ENCODE peak calls at places on chromosomes 3 and 15, in four cellular contexts. N is effector memory CD8-positive, alpha-beta T cell; Z is GM12878; R is frontal cortex. X is an unnamed sample.
A peak's percentile ranks its signal among the peaks of the same experiment; 100 is the strongest.

GRCh38 chr3:190224466-190225185 is 97.6 kb downstream of the CLDN1 start:
- DNase-seq in N (no peak), Z (no peak), R (no peak), X (no peak)

GRCh38 chr3:34783881-34784280 is 855.4 kb upstream of the ARPP21 start:
- DNase-seq in N (no peak), Z (no peak), R (no peak), X (no peak)

GRCh38 chr3:32238027-32238815 is at the start of gene CMTM8:
- DNase-seq in N (peak; percentile 16), Z (no peak), R (peak; percentile 47), X (no peak)

GRCh38 chr3:110974902-110975301 is 96.7 kb upstream of the NECTIN3 start:
- DNase-seq in N (no peak), Z (no peak), R (no peak), X (no peak)

GRCh38 chr3:115832265-115832664 is 209.0 kb downstream of the GAP43 start:
- DNase-seq in N (no peak), Z (no peak), R (no peak), X (no peak)

GRCh38 chr15:37907136-37907535 is 27.3 kb upstream of the TMCO5A start:
- DNase-seq in N (no peak), Z (no peak), R (no peak), X (no peak)

GRCh38 chr3:76986876-76987513 is 52.9 kb upstream of the ROBO2 start:
- DNase-seq in N (no peak), Z (no peak), R (no peak), X (no peak)

GRCh38 chr3:23762214-23763039 is 43.3 kb upstream of the UBE2E1 start:
- DNase-seq in N (no peak), Z (peak; percentile 85), R (no peak), X (peak; percentile 80)

GRCh38 chr3:94671078-94671477 is 608.2 kb downstream of the NSUN3 start:
- DNase-seq in N (no peak), Z (no peak), R (no peak), X (no peak)

GRCh38 chr15:45184562-45185041 is 3.2 kb downstream of the SHF start:
- DNase-seq in N (no peak), Z (no peak), R (no peak), X (no peak)

GRCh38 chr3:48215466-48215865 is 7.8 kb upstream of the CAMP start:
- DNase-seq in N (no peak), Z (no peak), R (no peak), X (no peak)

GRCh38 chr3:78048698-78049097 is 1008.8 kb downstream of the ROBO2 start:
- DNase-seq in N (no peak), Z (peak; percentile 5), R (no peak), X (no peak)

GRCh38 chr3:174208161-174208560 is 651.0 kb upstream of the NAALADL2 start:
- DNase-seq in N (no peak), Z (no peak), R (no peak), X (no peak)

GRCh38 chr3:188905991-188906635 is 265.7 kb upstream of the TPRG1 start:
- DNase-seq in N (no peak), Z (no peak), R (peak; percentile 8), X (no peak)

GRCh38 chr3:161977063-161977462 is 480.5 kb downstream of the OTOL1 start:
- DNase-seq in N (no peak), Z (no peak), R (no peak), X (no peak)

GRCh38 chr15:79644091-79644490 is 212.0 kb downstream of the MINAR1 start:
- DNase-seq in N (no peak), Z (no peak), R (no peak), X (no peak)

GRCh38 chr15:76553564-76553963 is 217.0 kb downstream of the ISL2 start:
- DNase-seq in N (no peak), Z (no peak), R (no peak), X (no peak)

GRCh38 chr3:52167240-52167639 is 13.0 kb upstream of the POC1A start:
- DNase-seq in N (no peak), Z (no peak), R (no peak), X (no peak)

GRCh38 chr15:46365612-46366011 is 730.8 kb downstream of the SQOR start:
- DNase-seq in N (no peak), Z (no peak), R (no peak), X (no peak)

GRCh38 chr3:64444619-64445317 is 219.5 kb upstream of the PRICKLE2 start:
- DNase-seq in N (no peak), Z (no peak), R (no peak), X (no peak)

GRCh38 chr15:43939070-43939469 is 112.3 kb downstream of the WDR76 start:
- DNase-seq in N (no peak), Z (no peak), R (no peak), X (no peak)

GRCh38 chr15:45583731-45584639 is 3.2 kb upstream of the BLOC1S6 start:
- DNase-seq in N (no peak), Z (no peak), R (no peak), X (no peak)

GRCh38 chr3:167813169-167814123 is 77.9 kb downstream of the SERPINI1 start:
- DNase-seq in N (no peak), Z (no peak), R (no peak), X (no peak)

GRCh38 chr3:122577409-122578028 is at the start of gene PARP15:
- DNase-seq in N (peak; percentile 29), Z (no peak), R (no peak), X (no peak)

GRCh38 chr15:68524753-68525584 is 53.8 kb upstream of the CORO2B start:
- DNase-seq in N (no peak), Z (no peak), R (no peak), X (no peak)

GRCh38 chr3:151383956-151384355 is 597 bp downstream of the P2RY12 start:
- DNase-seq in N (no peak), Z (no peak), R (no peak), X (no peak)

GRCh38 chr15:93048759-93049161 is 40.3 kb downstream of the RGMA start:
- DNase-seq in N (no peak), Z (no peak), R (peak; percentile 60), X (no peak)

GRCh38 chr3:140748171-140748570 is 70.3 kb downstream of the TRIM42 start:
- DNase-seq in N (no peak), Z (no peak), R (no peak), X (no peak)

GRCh38 chr3:43102773-43103480 is 3.0 kb downstream of the POMGNT2 start:
- DNase-seq in N (no peak), Z (no peak), R (no peak), X (no peak)

GRCh38 chr3:67790043-67790442 is 135.6 kb upstream of the SUCLG2 start:
- DNase-seq in N (peak; percentile 53), Z (peak; percentile 27), R (no peak), X (peak; percentile 31)